ENCODE peak calls at places on chromosomes 1 and 21, in seven cellular contexts. A is transverse colon, X is upper lobe of left lung, Q is Panc1, Z is sigmoid colon, U is HL-60, K is esophagus muscularis mucosa. S is an unnamed sample.

GRCh38 chr1:239675735-239676134 is 289.4 kb downstream of the CHRM3 start:
- DNase-seq in A (no peak), X (no peak), Q (no peak), Z (no peak), U (no peak), K (no peak), S (no peak)

GRCh38 chr1:78091215-78091813 is 45.5 kb downstream of the GIPC2 start:
- DNase-seq in A (no peak), X (peak), Q (no peak), Z (no peak), U (no peak), K (no peak), S (no peak)

GRCh38 chr1:66758247-66758755 is 6.0 kb downstream of the DYNLT5 start:
- DNase-seq in A (no peak), X (no peak), Q (no peak), Z (no peak), U (no peak), K (no peak), S (no peak)

GRCh38 chr1:87953732-87954344 is 625.2 kb downstream of the LMO4 start:
- DNase-seq in A (peak), X (no peak), Q (peak), Z (peak), U (peak), K (no peak), S (peak)

GRCh38 chr1:35748326-35748725 is 21.5 kb downstream of the CLSPN start:
- DNase-seq in A (no peak), X (no peak), Q (no peak), Z (no peak), U (no peak), K (no peak), S (no peak)

GRCh38 chr21:34864370-34865209 is 184.5 kb downstream of the RUNX1 start:
- DNase-seq in A (no peak), X (no peak), Q (no peak), Z (no peak), U (no peak), K (no peak), S (no peak)

GRCh38 chr1:58783090-58783992 is 506 bp downstream of the JUN start:
- DNase-seq in A (peak), X (peak), Q (no peak), Z (peak), U (peak), K (peak), S (peak)

GRCh38 chr1:172761581-172762025 is 102.7 kb downstream of the FASLG start:
- DNase-seq in A (no peak), X (no peak), Q (no peak), Z (no peak), U (no peak), K (no peak), S (no peak)

GRCh38 chr1:65389296-65389695 is 31.2 kb upstream of the LEPR start:
- DNase-seq in A (no peak), X (no peak), Q (no peak), Z (no peak), U (no peak), K (no peak), S (no peak)

GRCh38 chr1:192633533-192634258 is 2.3 kb upstream of the RGS13 start:
- DNase-seq in A (no peak), X (no peak), Q (no peak), Z (no peak), U (no peak), K (no peak), S (no peak)

GRCh38 chr1:192632188-192632587 is 3.8 kb upstream of the RGS13 start:
- DNase-seq in A (no peak), X (no peak), Q (no peak), Z (no peak), U (no peak), K (no peak), S (no peak)

GRCh38 chr1:192632641-192633532 is 3.1 kb upstream of the RGS13 start:
- DNase-seq in A (no peak), X (no peak), Q (no peak), Z (no peak), U (no peak), K (no peak), S (no peak)

GRCh38 chr1:192635041-192635440 is 906 bp upstream of the RGS13 start:
- DNase-seq in A (no peak), X (no peak), Q (no peak), Z (no peak), U (no peak), K (no peak), S (no peak)

DNA sequence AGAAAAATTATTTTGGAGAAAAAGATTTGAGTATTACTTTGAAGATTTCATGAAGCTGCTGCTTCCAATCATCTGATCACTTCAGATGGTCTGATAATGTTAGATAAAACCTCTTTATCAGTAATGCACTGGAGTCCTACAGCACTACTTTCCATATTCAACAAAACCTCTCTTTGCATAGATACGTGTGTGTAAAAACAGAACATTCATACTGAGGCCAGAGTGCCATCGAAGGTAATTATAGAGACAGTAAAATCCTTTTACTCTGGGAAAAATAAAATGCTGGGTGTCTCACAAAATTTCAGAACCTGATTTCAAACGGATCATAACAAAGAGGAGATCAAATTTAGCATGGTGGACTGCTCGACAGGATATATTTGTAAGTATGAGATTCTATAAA is at the start of gene RGS13:
- DNase-seq in A (no peak), X (no peak), Q (no peak), Z (no peak), U (no peak), K (no peak), S (no peak)
- H3K4me3 ChIP-seq in A (no peak), X (no peak), Q (no peak), Z (no peak), U (no peak), K (no peak), S (no peak)

GRCh38 chr1:209384710-209385550 is 198.6 kb upstream of the CAMK1G start:
- DNase-seq in A (no peak), X (no peak), Q (no peak), Z (no peak), U (no peak), K (no peak), S (no peak)

GRCh38 chr1:209382701-209383100 is 200.8 kb upstream of the CAMK1G start:
- DNase-seq in A (no peak), X (no peak), Q (no peak), Z (no peak), U (no peak), K (no peak), S (no peak)

GRCh38 chr1:209386156-209386555 is 197.4 kb upstream of the CAMK1G start:
- DNase-seq in A (no peak), X (no peak), Q (no peak), Z (no peak), U (no peak), K (no peak), S (no peak)

GRCh38 chr1:209383422-209383821 is 200.1 kb upstream of the CAMK1G start:
- DNase-seq in A (no peak), X (no peak), Q (no peak), Z (no peak), U (no peak), K (no peak), S (no peak)

GRCh38 chr1:209383907-209384709 is 199.4 kb upstream of the CAMK1G start:
- DNase-seq in A (no peak), X (no peak), Q (no peak), Z (no peak), U (no peak), K (no peak), S (no peak)
- TF ChIP-seq POLR2AphosphoS5 in A (no peak), X (no peak), Q (no peak), Z (no peak), U (no peak), K (no peak), S (no peak)

GRCh38 chr1:194033646-194034045 is 847.2 kb upstream of the B3GALT2 start:
- DNase-seq in A (no peak), X (no peak), Q (no peak), Z (no peak), U (no peak), K (no peak), S (no peak)

GRCh38 chr1:194026422-194026821 is 840.0 kb upstream of the B3GALT2 start:
- DNase-seq in A (no peak), X (no peak), Q (no peak), Z (no peak), U (no peak), K (no peak), S (no peak)

GRCh38 chr1:194024659-194025058 is 838.2 kb upstream of the B3GALT2 start:
- DNase-seq in A (no peak), X (no peak), Q (no peak), Z (no peak), U (no peak), K (no peak), S (no peak)

GRCh38 chr1:194028002-194028401 is 841.6 kb upstream of the B3GALT2 start:
- DNase-seq in A (no peak), X (no peak), Q (no peak), Z (no peak), U (no peak), K (no peak), S (no peak)
- H3K4me3 ChIP-seq in A (no peak), X (no peak), Q (no peak), Z (no peak), U (no peak), K (no peak), S (no peak)

DNA sequence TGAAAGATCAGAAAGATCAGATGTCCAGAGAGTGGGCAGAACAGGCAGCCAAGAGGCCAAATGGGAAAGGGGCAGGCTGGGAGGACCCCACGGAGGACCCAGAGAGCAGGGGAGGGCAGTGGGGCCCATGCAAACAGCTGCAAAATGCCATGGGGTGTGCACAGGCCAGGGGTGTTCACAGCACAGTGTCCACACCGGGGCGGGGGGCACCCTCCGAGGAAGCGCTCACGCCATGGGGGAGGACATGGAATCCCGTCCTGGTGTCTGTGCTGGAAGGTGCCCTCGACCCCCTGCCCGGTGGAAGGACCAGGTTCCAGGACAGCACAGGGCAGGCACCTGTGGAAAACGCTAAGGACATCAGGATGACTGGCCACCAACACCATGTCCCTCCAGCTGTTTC is 1.5 kb downstream of the INTS11 start:
- DNase-seq in A (no peak), X (no peak), Q (no peak), Z (no peak), U (no peak), K (no peak), S (no peak)
- TF ChIP-seq POLR2AphosphoS5 in A (no peak), X (no peak), Q (no peak), Z (no peak), U (no peak), K (no peak), S (no peak)

GRCh38 chr1:67766117-67766978 is 66.9 kb downstream of the GNG12 start:
- DNase-seq in A (no peak), X (no peak), Q (no peak), Z (no peak), U (no peak), K (no peak), S (no peak)
- H3K4me3 ChIP-seq in A (no peak), X (peak), Q (peak), Z (no peak), U (no peak), K (peak), S (no peak)

S was measured in breast epithelium.